ENCODE peak calls at places on chromosomes 5 and 9, in nine cellular contexts. N, J, L, M, H, G, E, C and Q are unnamed samples.

GRCh38 chr5:60883229-60883628 is 39.2 kb upstream of the ELOVL7 start:
- DNase-seq in N (no peak), J (peak; percentile 29), L (no peak), M (peak; percentile 29), H (peak; percentile 69), G (peak; percentile 52), E (peak; percentile 29), C (no peak), Q (no peak)

GRCh38 chr9:32881948-32882347 is 98.6 kb downstream of the TMEM215 start:
- DNase-seq in N (no peak), J (no peak), L (no peak), M (no peak), H (no peak), G (no peak), E (no peak), C (no peak), Q (no peak)

GRCh38 chr5:3350781-3351180 is 244.9 kb upstream of the IRX1 start:
- DNase-seq in N (no peak), J (no peak), L (no peak), M (no peak), H (no peak), G (no peak), E (no peak), C (no peak), Q (no peak)

GRCh38 chr5:26940981-26941380 is 97.4 kb downstream of the CDH9 start:
- DNase-seq in N (no peak), J (no peak), L (no peak), M (no peak), H (no peak), G (peak; percentile 94), E (no peak), C (no peak), Q (no peak)

GRCh38 chr9:77712533-77713130 is 64.5 kb upstream of the GNA14 start:
- DNase-seq in N (no peak), J (peak; percentile 20), L (no peak), M (peak; percentile 60), H (no peak), G (no peak), E (no peak), C (no peak), Q (no peak)

GRCh38 chr5:159071382-159071781 is 28.3 kb downstream of the EBF1 start:
- DNase-seq in N (no peak), J (no peak), L (no peak), M (no peak), H (no peak), G (peak; percentile 50), E (no peak), C (no peak), Q (no peak)

GRCh38 chr5:1950708-1951103 is 68.0 kb upstream of the IRX4 start:
- DNase-seq in N (no peak), J (no peak), L (no peak), M (no peak), H (no peak), G (no peak), E (no peak), C (no peak), Q (no peak)

GRCh38 chr9:136296434-136297015 is 7.4 kb downstream of the CCDC187 start:
- DNase-seq in N (no peak), J (no peak), L (no peak), M (no peak), H (no peak), G (no peak), E (no peak), C (no peak), Q (no peak)

GRCh38 chr5:125476888-125477585 is 730.6 kb upstream of the ZNF608 start:
- DNase-seq in N (no peak), J (no peak), L (no peak), M (no peak), H (no peak), G (no peak), E (no peak), C (no peak), Q (no peak)

GRCh38 chr9:122900791-122901190 is 4.4 kb downstream of the RC3H2 start:
- DNase-seq in N (no peak), J (no peak), L (no peak), M (no peak), H (no peak), G (no peak), E (peak; percentile 45), C (no peak), Q (no peak)

GRCh38 chr5:134070979-134071849 is 43.3 kb upstream of the TCF7 start:
- DNase-seq in N (no peak), J (peak; percentile 72), L (no peak), M (no peak), H (peak; percentile 51), G (peak; percentile 67), E (peak; percentile 61), C (no peak), Q (no peak)

GRCh38 chr5:179766021-179766725 is 27.6 kb upstream of the LTC4S start:
- DNase-seq in N (no peak), J (no peak), L (no peak), M (no peak), H (no peak), G (no peak), E (no peak), C (no peak), Q (no peak)

GRCh38 chr9:73143606-73144328 is 7.9 kb upstream of the ANXA1 start:
- DNase-seq in N (no peak), J (no peak), L (no peak), M (peak; percentile 54), H (peak; percentile 74), G (peak; percentile 42), E (no peak), C (no peak), Q (no peak)

GRCh38 chr5:51013036-51013435 is 346.6 kb downstream of the PARP8 start:
- DNase-seq in N (no peak), J (no peak), L (no peak), M (no peak), H (no peak), G (no peak), E (no peak), C (no peak), Q (no peak)

GRCh38 chr9:130297371-130297770 is 31.8 kb downstream of the HMCN2 start:
- DNase-seq in N (no peak), J (no peak), L (no peak), M (no peak), H (no peak), G (no peak), E (no peak), C (no peak), Q (no peak)

GRCh38 chr9:100587375-100587774 is 9.5 kb downstream of the CAVIN4 start:
- DNase-seq in N (no peak), J (peak; percentile 55), L (no peak), M (no peak), H (no peak), G (no peak), E (no peak), C (no peak), Q (no peak)

GRCh38 chr9:105392531-105392930 is 55.3 kb upstream of the FSD1L start:
- DNase-seq in N (no peak), J (no peak), L (no peak), M (no peak), H (no peak), G (no peak), E (no peak), C (no peak), Q (no peak)

GRCh38 chr5:136039202-136039601 is 10.4 kb downstream of the TGFBI start:
- DNase-seq in N (no peak), J (no peak), L (no peak), M (no peak), H (no peak), G (no peak), E (no peak), C (no peak), Q (no peak)

GRCh38 chr5:138469540-138470321 is 4.5 kb downstream of the EGR1 start:
- DNase-seq in N (no peak), J (no peak), L (no peak), M (no peak), H (peak; percentile 90), G (no peak), E (no peak), C (no peak), Q (no peak)

GRCh38 chr9:134306583-134307222 is 19.6 kb upstream of the RXRA start:
- DNase-seq in N (no peak), J (no peak), L (no peak), M (no peak), H (no peak), G (peak; percentile 84), E (no peak), C (no peak), Q (no peak)

GRCh38 chr5:93583799-93584530 is 943 bp downstream of the NR2F1 start:
- DNase-seq in N (peak; percentile 61), J (peak; percentile 32), L (no peak), M (peak; percentile 11), H (peak; percentile 63), G (no peak), E (no peak), C (no peak), Q (no peak)

GRCh38 chr9:29150606-29151005 is 1577.3 kb upstream of the C9orf72 start:
- DNase-seq in N (no peak), J (no peak), L (no peak), M (no peak), H (no peak), G (no peak), E (no peak), C (no peak), Q (no peak)

GRCh38 chr5:79151933-79152671 is 40.5 kb downstream of the BHMT start:
- DNase-seq in N (no peak), J (no peak), L (no peak), M (no peak), H (no peak), G (peak; percentile 12), E (no peak), C (no peak), Q (no peak)

GRCh38 chr5:52457808-52458207 is 329.9 kb upstream of the ITGA1 start:
- DNase-seq in N (no peak), J (no peak), L (no peak), M (no peak), H (no peak), G (peak; percentile 29), E (no peak), C (no peak), Q (no peak)

GRCh38 chr9:133275105-133276000 is at the start of gene ABO:
- DNase-seq in N (no peak), J (no peak), L (no peak), M (no peak), H (no peak), G (peak; percentile 22), E (no peak), C (no peak), Q (no peak)

GRCh38 chr5:172235827-172236749 is 42.1 kb downstream of the EFCAB9 start:
- DNase-seq in N (no peak), J (peak; percentile 52), L (no peak), M (no peak), H (peak; percentile 65), G (peak; percentile 40), E (no peak), C (no peak), Q (no peak)

GRCh38 chr5:171808951-171809350 is 23.3 kb downstream of the SMIM23 start:
- DNase-seq in N (no peak), J (no peak), L (no peak), M (no peak), H (no peak), G (no peak), E (no peak), C (no peak), Q (no peak)